ENCODE peak calls at places on chromosome 18, in four cellular contexts. C is IMR-90; X is T-cell; K is naive thymus-derived CD8-positive, alpha-beta T cell. Q is an unnamed sample.

GRCh38 chr18:9825571-9826073 is 60.2 kb upstream of the TXNDC2 start:
- DNase-seq in C (peak; percentile 96), X (no peak), K (no peak), Q (no peak)

GRCh38 chr18:26765498-26765897 is 100.0 kb downstream of the AQP4 start:
- DNase-seq in C (no peak), X (no peak), K (no peak), Q (no peak)

GRCh38 chr18:9614401-9615279 is at the start of gene PPP4R1:
- DNase-seq in C (peak; percentile 52), X (peak; percentile 42), K (peak; percentile 50), Q (peak; percentile 51)

GRCh38 chr18:50277935-50278334 is 3.4 kb downstream of the MBD1 start:
- DNase-seq in C (peak; percentile 74), X (no peak), K (no peak), Q (no peak)

GRCh38 chr18:78813898-78814297 is 165.7 kb upstream of the SALL3 start:
- DNase-seq in C (no peak), X (no peak), K (no peak), Q (no peak)

GRCh38 chr18:71784777-71785176 is 759.4 kb downstream of the CBLN2 start:
- DNase-seq in C (no peak), X (no peak), K (no peak), Q (no peak)

GRCh38 chr18:21672868-21673267 is 31.7 kb downstream of the ABHD3 start:
- DNase-seq in C (peak; percentile 76), X (no peak), K (no peak), Q (no peak)

GRCh38 chr18:41391616-41392610 is 563.1 kb upstream of the PIK3C3 start:
- DNase-seq in C (peak; percentile 70), X (no peak), K (no peak), Q (peak; percentile 69)

GRCh38 chr18:35337256-35337655 is 7.0 kb downstream of the ZNF24 start:
- DNase-seq in C (no peak), X (no peak), K (no peak), Q (no peak)

GRCh38 chr18:22634464-22634863 is 216.7 kb upstream of the CTAGE1 start:
- DNase-seq in C (no peak), X (no peak), K (no peak), Q (no peak)

GRCh38 chr18:28134774-28135173 is 42.2 kb downstream of the CDH2 start:
- DNase-seq in C (no peak), X (no peak), K (no peak), Q (no peak)

GRCh38 chr18:79246309-79247108 is 149.2 kb upstream of the NFATC1 start:
- DNase-seq in C (peak; percentile 73), X (peak; percentile 52), K (peak; percentile 41), Q (peak; percentile 51)

GRCh38 chr18:78497641-78498040 is 482.0 kb upstream of the SALL3 start:
- DNase-seq in C (no peak), X (no peak), K (no peak), Q (no peak)

GRCh38 chr18:26621161-26622026 is 73.0 kb upstream of the KCTD1 start:
- DNase-seq in C (no peak), X (no peak), K (no peak), Q (no peak)

GRCh38 chr18:11121426-11121825 is 27.9 kb downstream of the PIEZO2 start:
- DNase-seq in C (peak; percentile 68), X (no peak), K (no peak), Q (no peak)

GRCh38 chr18:55781481-55781957 is 193.5 kb upstream of the TCF4 start:
- DNase-seq in C (peak; percentile 77), X (no peak), K (no peak), Q (no peak)

GRCh38 chr18:24627644-24628315 is 167.3 kb downstream of the HRH4 start:
- DNase-seq in C (peak; percentile 76), X (no peak), K (no peak), Q (no peak)

GRCh38 chr18:76979906-76980305 is 152.7 kb downstream of the MBP start:
- DNase-seq in C (no peak), X (no peak), K (no peak), Q (no peak)

GRCh38 chr18:24497052-24497754 is 36.8 kb downstream of the HRH4 start:
- DNase-seq in C (peak; percentile 65), X (no peak), K (no peak), Q (no peak)

GRCh38 chr18:78786776-78787175 is 192.8 kb upstream of the SALL3 start:
- DNase-seq in C (no peak), X (no peak), K (no peak), Q (no peak)

GRCh38 chr18:80184243-80184772 is 63.0 kb downstream of the PARD6G start:
- DNase-seq in C (no peak), X (no peak), K (no peak), Q (no peak)

GRCh38 chr18:11671156-11671555 is 17.9 kb upstream of the GNAL start:
- DNase-seq in C (no peak), X (no peak), K (no peak), Q (no peak)

GRCh38 chr18:31835528-31836138 is 75.0 kb upstream of the SLC25A52 start:
- DNase-seq in C (peak; percentile 66), X (no peak), K (no peak), Q (no peak)

GRCh38 chr18:49617329-49617695 is 55.5 kb downstream of the LIPG start:
- DNase-seq in C (no peak), X (no peak), K (no peak), Q (no peak)

GRCh38 chr18:50396005-50396404 is 21.2 kb downstream of the SKA1 start:
- DNase-seq in C (no peak), X (no peak), K (no peak), Q (no peak)

GRCh38 chr18:46711444-46711863 is 45.4 kb downstream of the ST8SIA5 start:
- DNase-seq in C (no peak), X (no peak), K (no peak), Q (no peak)

GRCh38 chr18:50038448-50038847 is 156.5 kb downstream of the MYO5B start:
- DNase-seq in C (no peak), X (no peak), K (no peak), Q (no peak)

GRCh38 chr18:69349912-69350597 is 50.6 kb upstream of the DOK6 start:
- DNase-seq in C (no peak), X (no peak), K (no peak), Q (no peak)

GRCh38 chr18:72086421-72086820 is 457.7 kb downstream of the CBLN2 start:
- DNase-seq in C (no peak), X (no peak), K (no peak), Q (no peak)

GRCh38 chr18:5142859-5143258 is 54.2 kb downstream of the AKAIN1 start:
- DNase-seq in C (no peak), X (no peak), K (no peak), Q (no peak)

GRCh38 chr18:79250236-79250993 is 145.3 kb upstream of the NFATC1 start:
- DNase-seq in C (no peak), X (no peak), K (no peak), Q (no peak)

GRCh38 chr18:59821983-59822382 is 77.8 kb upstream of the PMAIP1 start:
- DNase-seq in C (peak; percentile 49), X (no peak), K (no peak), Q (no peak)

GRCh38 chr18:50982802-50983179 is 15.0 kb downstream of the ELAC1 start:
- DNase-seq in C (peak; percentile 10), X (no peak), K (no peak), Q (no peak)

GRCh38 chr18:76923485-76924085 is 101.2 kb downstream of the ZNF236 start:
- DNase-seq in C (peak; percentile 17), X (no peak), K (no peak), Q (no peak)

GRCh38 chr18:23998811-23999210 is 15.7 kb upstream of the TTC39C start:
- DNase-seq in C (no peak), X (no peak), K (no peak), Q (peak; percentile 63)